ENCODE peak calls at places on chromosomes 13 and 19, in nine cellular contexts. One of them, this sample, is unnamed.

GRCh38 chr13:52399037-52399436 is 6.9 kb downstream of the THSD1 start:
- DNase-seq in left cardiac atrium: no peak
- DNase-seq in lung microvascular endothelial cell: no peak
- DNase-seq in stimulated activated CD8-positive, alpha-beta memory T cell treated with anti-CD3 and anti-CD28 coated beads, Interleukin-15, amount 100 ng/mL, for 24 hours: no peak
- DNase-seq in HCEC 1CT: no peak
- DNase-seq in activated naive CD8-positive, alpha-beta T cell treated with anti-CD3 and anti-CD28 coated beads, Interleukin-2, amount 50 U/mL, for 24 hours: no peak
- DNase-seq in endothelial cell: no peak
- DNase-seq in neural progenitor cell: no peak
- DNase-seq in SHP77: no peak
- DNase-seq in this sample: no peak

GRCh38 chr19:835201-835810 is 5.5 kb upstream of the PRTN3 start:
- DNase-seq in stimulated activated CD8-positive, alpha-beta memory T cell treated with anti-CD3 and anti-CD28 coated beads, Interleukin-15, amount 100 ng/mL, for 24 hours: no peak
- DNase-seq in neural progenitor cell: no peak
- DNase-seq in lung microvascular endothelial cell: no peak
- DNase-seq in SHP77: no peak
- DNase-seq in activated naive CD8-positive, alpha-beta T cell treated with anti-CD3 and anti-CD28 coated beads, Interleukin-2, amount 50 U/mL, for 24 hours: no peak
- DNase-seq in HCEC 1CT: no peak
- DNase-seq in left cardiac atrium: no peak
- DNase-seq in endothelial cell: no peak
- DNase-seq in this sample: no peak

GRCh38 chr19:35756373-35757230 is at the start of gene HSPB6:
- DNase-seq in lung microvascular endothelial cell: peak; percentile 31
- DNase-seq in endothelial cell: peak; percentile 37
- DNase-seq in left cardiac atrium: peak; percentile 84
- DNase-seq in neural progenitor cell: peak; percentile 49
- DNase-seq in activated naive CD8-positive, alpha-beta T cell treated with anti-CD3 and anti-CD28 coated beads, Interleukin-2, amount 50 U/mL, for 24 hours: no peak
- DNase-seq in HCEC 1CT: peak; percentile 53
- DNase-seq in stimulated activated CD8-positive, alpha-beta memory T cell treated with anti-CD3 and anti-CD28 coated beads, Interleukin-15, amount 100 ng/mL, for 24 hours: no peak
- DNase-seq in SHP77: peak; percentile 12
- DNase-seq in this sample: peak; percentile 53

GRCh38 chr19:39316627-39317321 is 3.9 kb downstream of the LRFN1 start:
- DNase-seq in activated naive CD8-positive, alpha-beta T cell treated with anti-CD3 and anti-CD28 coated beads, Interleukin-2, amount 50 U/mL, for 24 hours: no peak
- DNase-seq in stimulated activated CD8-positive, alpha-beta memory T cell treated with anti-CD3 and anti-CD28 coated beads, Interleukin-15, amount 100 ng/mL, for 24 hours: no peak
- DNase-seq in neural progenitor cell: no peak
- DNase-seq in endothelial cell: no peak
- DNase-seq in HCEC 1CT: no peak
- DNase-seq in SHP77: no peak
- DNase-seq in left cardiac atrium: no peak
- DNase-seq in lung microvascular endothelial cell: no peak
- DNase-seq in this sample: no peak

GRCh38 chr13:35499131-35500051 is 22.9 kb upstream of the MAB21L1 start:
- DNase-seq in left cardiac atrium: no peak
- DNase-seq in SHP77: peak; percentile 92
- DNase-seq in neural progenitor cell: peak; percentile 66
- DNase-seq in endothelial cell: no peak
- DNase-seq in HCEC 1CT: no peak
- DNase-seq in activated naive CD8-positive, alpha-beta T cell treated with anti-CD3 and anti-CD28 coated beads, Interleukin-2, amount 50 U/mL, for 24 hours: no peak
- DNase-seq in lung microvascular endothelial cell: no peak
- DNase-seq in stimulated activated CD8-positive, alpha-beta memory T cell treated with anti-CD3 and anti-CD28 coated beads, Interleukin-15, amount 100 ng/mL, for 24 hours: no peak
- DNase-seq in this sample: no peak

GRCh38 chr13:27960362-27961226 is 8.5 kb downstream of the CDX2 start:
- DNase-seq in stimulated activated CD8-positive, alpha-beta memory T cell treated with anti-CD3 and anti-CD28 coated beads, Interleukin-15, amount 100 ng/mL, for 24 hours: no peak
- DNase-seq in HCEC 1CT: peak; percentile 9
- DNase-seq in SHP77: peak; percentile 69
- DNase-seq in endothelial cell: peak; percentile 83
- DNase-seq in neural progenitor cell: peak; percentile 89
- DNase-seq in lung microvascular endothelial cell: peak; percentile 68
- DNase-seq in left cardiac atrium: no peak
- DNase-seq in activated naive CD8-positive, alpha-beta T cell treated with anti-CD3 and anti-CD28 coated beads, Interleukin-2, amount 50 U/mL, for 24 hours: peak; percentile 58
- DNase-seq in this sample: peak; percentile 72

GRCh38 chr13:75151081-75151643 is 330.8 kb downstream of the TBC1D4 start:
- DNase-seq in neural progenitor cell: no peak
- DNase-seq in stimulated activated CD8-positive, alpha-beta memory T cell treated with anti-CD3 and anti-CD28 coated beads, Interleukin-15, amount 100 ng/mL, for 24 hours: no peak
- DNase-seq in HCEC 1CT: peak; percentile 37
- DNase-seq in activated naive CD8-positive, alpha-beta T cell treated with anti-CD3 and anti-CD28 coated beads, Interleukin-2, amount 50 U/mL, for 24 hours: no peak
- DNase-seq in SHP77: no peak
- DNase-seq in left cardiac atrium: no peak
- DNase-seq in endothelial cell: no peak
- DNase-seq in lung microvascular endothelial cell: no peak
- DNase-seq in this sample: no peak

GRCh38 chr19:10655457-10656312 is 1.5 kb downstream of the ILF3 start:
- DNase-seq in stimulated activated CD8-positive, alpha-beta memory T cell treated with anti-CD3 and anti-CD28 coated beads, Interleukin-15, amount 100 ng/mL, for 24 hours: no peak
- DNase-seq in left cardiac atrium: no peak
- DNase-seq in endothelial cell: peak; percentile 22
- DNase-seq in lung microvascular endothelial cell: peak; percentile 48
- DNase-seq in activated naive CD8-positive, alpha-beta T cell treated with anti-CD3 and anti-CD28 coated beads, Interleukin-2, amount 50 U/mL, for 24 hours: peak; percentile 14
- DNase-seq in neural progenitor cell: peak; percentile 52
- DNase-seq in SHP77: no peak
- DNase-seq in HCEC 1CT: peak; percentile 23
- DNase-seq in this sample: no peak

GRCh38 chr19:55546822-55547614 is 1.7 kb upstream of the SBK3 start:
- DNase-seq in activated naive CD8-positive, alpha-beta T cell treated with anti-CD3 and anti-CD28 coated beads, Interleukin-2, amount 50 U/mL, for 24 hours: no peak
- DNase-seq in neural progenitor cell: peak; percentile 42
- DNase-seq in lung microvascular endothelial cell: peak; percentile 98
- DNase-seq in SHP77: no peak
- DNase-seq in endothelial cell: no peak
- DNase-seq in left cardiac atrium: peak; percentile 93
- DNase-seq in HCEC 1CT: no peak
- DNase-seq in stimulated activated CD8-positive, alpha-beta memory T cell treated with anti-CD3 and anti-CD28 coated beads, Interleukin-15, amount 100 ng/mL, for 24 hours: no peak
- DNase-seq in this sample: peak; percentile 89

GRCh38 chr13:107835339-107836018 is 379.9 kb downstream of the LIG4 start:
- DNase-seq in HCEC 1CT: peak; percentile 91
- DNase-seq in stimulated activated CD8-positive, alpha-beta memory T cell treated with anti-CD3 and anti-CD28 coated beads, Interleukin-15, amount 100 ng/mL, for 24 hours: no peak
- DNase-seq in SHP77: no peak
- DNase-seq in endothelial cell: no peak
- DNase-seq in lung microvascular endothelial cell: no peak
- DNase-seq in activated naive CD8-positive, alpha-beta T cell treated with anti-CD3 and anti-CD28 coated beads, Interleukin-2, amount 50 U/mL, for 24 hours: no peak
- DNase-seq in neural progenitor cell: no peak
- DNase-seq in left cardiac atrium: no peak
- DNase-seq in this sample: no peak